ENCODE peak calls at places on chromosome 13, in nine cellular contexts. P is neural progenitor cell, D is hepatocyte, B is esophagus squamous epithelium, Y is PC-3, X is fibroblast of pulmonary artery, M is AG04449, S is cardiac muscle cell, R is right atrium auricular region. W is an unnamed sample.

GRCh38 chr13:76316998-76317527 is 569.1 kb downstream of the KCTD12 start:
- DNase-seq in X (no peak), P (no peak), M (no peak), S (no peak), D (no peak), Y (no peak), B (no peak), R (no peak), W (no peak)

GRCh38 chr13:37369618-37370017 is 228.9 kb downstream of the POSTN start:
- DNase-seq in R (no peak), P (no peak), Y (no peak), B (no peak), D (no peak), M (peak; percentile 12), S (peak; percentile 30), X (peak; percentile 53), W (no peak)

GRCh38 chr13:114112826-114113322 is 19.5 kb downstream of the RASA3 start:
- DNase-seq in R (peak; percentile 42), D (no peak), Y (no peak), P (peak; percentile 67), B (no peak), S (no peak), M (no peak), X (no peak), W (no peak)

GRCh38 chr13:98022210-98022609 is 68.7 kb downstream of the IPO5 start:
- DNase-seq in X (peak; percentile 69), S (peak; percentile 29), D (no peak), M (peak; percentile 72), B (no peak), R (no peak), Y (peak; percentile 78), P (no peak), W (no peak)

GRCh38 chr13:95452376-95452775 is 100.1 kb upstream of the CLDN10 start:
- DNase-seq in Y (peak; percentile 48), R (no peak), P (no peak), S (no peak), D (no peak), M (no peak), B (no peak), X (no peak), W (no peak)

GRCh38 chr13:113110048-113110851 is 4.7 kb downstream of the F7 start:
- DNase-seq in P (no peak), B (no peak), X (no peak), Y (no peak), S (peak; percentile 17), R (no peak), M (no peak), D (no peak), W (no peak)

GRCh38 chr13:20035130-20035529 is 76.6 kb downstream of the ZMYM2 start:
- DNase-seq in P (no peak), B (no peak), Y (peak; percentile 37), X (peak; percentile 18), S (peak; percentile 7), D (no peak), R (no peak), M (no peak), W (no peak)

GRCh38 chr13:100594731-100595130 is 6.1 kb upstream of the GGACT start:
- DNase-seq in Y (peak; percentile 35), B (no peak), X (no peak), S (no peak), M (no peak), P (peak; percentile 63), R (no peak), D (peak; percentile 30), W (no peak)

GRCh38 chr13:30864352-30865130 is 41.5 kb upstream of the MEDAG start:
- DNase-seq in S (peak; percentile 89), X (peak; percentile 93), B (no peak), Y (no peak), D (peak; percentile 55), P (peak; percentile 18), M (peak; percentile 94), R (no peak), W (peak; percentile 82)

GRCh38 chr13:48475230-48475629 is 57.6 kb downstream of the RCBTB2 start:
- DNase-seq in X (no peak), Y (no peak), D (no peak), P (no peak), R (no peak), B (no peak), S (no peak), M (no peak), W (no peak)

GRCh38 chr13:93502987-93503386 is 276.4 kb downstream of the GPC6 start:
- DNase-seq in Y (no peak), X (no peak), R (no peak), D (no peak), P (no peak), B (no peak), S (no peak), M (no peak), W (no peak)

GRCh38 chr13:37413161-37413560 is 185.4 kb downstream of the POSTN start:
- DNase-seq in X (no peak), S (no peak), R (no peak), Y (no peak), D (no peak), B (no peak), P (no peak), M (no peak), W (no peak)

GRCh38 chr13:23504188-23504587 is 66.0 kb upstream of the TNFRSF19 start:
- DNase-seq in X (no peak), M (no peak), B (no peak), P (no peak), R (no peak), Y (peak; percentile 85), D (no peak), S (no peak), W (no peak)

GRCh38 chr13:66180806-66181205 is 1049.3 kb downstream of the PCDH9 start:
- DNase-seq in S (no peak), R (no peak), P (no peak), X (no peak), B (no peak), Y (peak; percentile 9), D (no peak), M (no peak), W (no peak)

GRCh38 chr13:30880756-30881155 is 25.3 kb upstream of the MEDAG start:
- DNase-seq in M (peak; percentile 82), B (no peak), Y (peak; percentile 74), D (peak; percentile 57), S (peak; percentile 84), R (no peak), P (no peak), X (peak; percentile 89), W (peak; percentile 48)

GRCh38 chr13:102041544-102041943 is 360.3 kb downstream of the FGF14 start:
- DNase-seq in M (no peak), S (no peak), P (no peak), R (no peak), X (no peak), D (no peak), Y (no peak), B (no peak), W (no peak)

GRCh38 chr13:26377038-26377437 is 123.1 kb downstream of the CDK8 start:
- DNase-seq in D (peak; percentile 11), M (no peak), R (no peak), S (peak; percentile 29), X (peak; percentile 20), P (peak; percentile 69), Y (peak; percentile 44), B (no peak), W (no peak)
- TF ChIP-seq CTCF in D (peak; percentile 21), M (peak; percentile 36), R (peak; percentile 48), S (peak; percentile 41), X (peak; percentile 37), P (peak; percentile 68), Y (peak; percentile 58), B (no peak), W (peak; percentile 54)

DNA sequence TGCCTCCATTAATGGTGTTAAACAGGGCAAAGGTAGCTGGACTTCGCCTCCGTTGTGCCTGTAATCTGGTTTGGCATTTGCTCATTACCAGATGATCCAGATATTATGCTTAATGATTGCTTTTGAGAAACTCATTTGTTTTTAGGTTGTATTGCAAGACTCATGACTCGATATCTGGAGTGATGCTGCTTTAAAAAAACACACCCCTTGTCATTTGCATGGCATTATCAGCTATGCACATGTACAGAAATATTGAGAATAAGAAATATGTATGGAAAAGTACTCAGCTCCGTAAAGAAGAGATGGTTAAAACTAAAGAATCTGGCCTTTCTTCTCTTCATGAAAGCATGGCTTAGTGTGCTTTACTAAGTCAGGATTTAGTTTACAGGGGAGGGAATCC is 95.0 kb downstream of the ARHGEF7 start:
- DNase-seq in D (no peak), R (no peak), M (no peak), S (peak; percentile 19), B (no peak), X (no peak), Y (no peak), P (peak; percentile 41), W (no peak)
- H3K4me3 ChIP-seq in D (no peak overlapping the region), R (no peak overlapping the region), M (peak overlapping the region; percentile 35), S (no peak overlapping the region), B (no peak overlapping the region), X (peak overlapping the region; percentile 43), Y (no peak overlapping the region), P (no peak overlapping the region), W (peak overlapping the region; percentile 10)

GRCh38 chr13:91319996-91320395 is 27.5 kb upstream of the MIR17HG start:
- DNase-seq in R (no peak), X (no peak), P (no peak), B (no peak), M (no peak), Y (no peak), D (no peak), S (no peak), W (no peak)
- TF ChIP-seq CTCF in R (no peak), X (no peak), P (no peak), B (no peak), M (no peak), Y (no peak), D (no peak), S (no peak), W (no peak)

GRCh38 chr13:110302986-110303385 is 4.0 kb downstream of the COL4A1 start:
- DNase-seq in X (no peak), M (no peak), B (no peak), P (no peak), R (peak; percentile 48), Y (no peak), S (no peak), D (no peak), W (no peak)
- H3K4me3 ChIP-seq in X (no peak overlapping the region), M (no peak overlapping the region), B (no peak overlapping the region), P (no peak overlapping the region), R (no peak overlapping the region), Y (no peak overlapping the region), S (no peak overlapping the region), D (no peak overlapping the region), W (no peak overlapping the region)